ENCODE peak calls at places on chromosomes 2 and 18, in six cellular contexts. N is CD8-positive, alpha-beta T cell; R is caudate nucleus; E is H9; A is heart left ventricle; P is aorta. W is an unnamed sample.

GRCh38 chr2:101616411-101616810 is 81.1 kb upstream of the MAP4K4 start:
- DNase-seq in E (no peak), N (no peak), R (peak), P (no peak), A (peak), W (no peak)

GRCh38 chr2:176324862-176325261 is 55.6 kb downstream of the MTX2 start:
- DNase-seq in A (no peak), N (no peak), E (no peak), P (no peak), R (no peak), W (no peak)

GRCh38 chr2:134676960-134677359 is 41.8 kb downstream of the TMEM163 start:
- DNase-seq in P (no peak), R (no peak), E (no peak), N (peak), A (no peak), W (no peak)

GRCh38 chr2:11286749-11287148 is 57.7 kb downstream of the ROCK2 start:
- DNase-seq in P (no peak), A (no peak), N (no peak), E (no peak), R (no peak), W (no peak)

GRCh38 chr2:150981826-150982225 is 279.8 kb downstream of the RBM43 start:
- DNase-seq in E (no peak), R (no peak), A (no peak), N (no peak), P (no peak), W (no peak)

GRCh38 chr2:218402911-218403411 is 3.3 kb downstream of the CTDSP1 start:
- DNase-seq in P (no peak), R (no peak), E (no peak), A (no peak), N (no peak), W (no peak)

GRCh38 chr2:108129636-108130035 is 110.1 kb upstream of the SULT1C3 start:
- DNase-seq in P (no peak), N (no peak), R (no peak), A (no peak), E (no peak), W (no peak)

GRCh38 chr18:46754661-46755292 is 2.1 kb downstream of the ST8SIA5 start:
- DNase-seq in N (no peak), A (no peak), R (no peak), E (peak), P (no peak), W (no peak)

GRCh38 chr2:163852616-163853015 is 116.8 kb upstream of the FIGN start:
- DNase-seq in N (no peak), R (no peak), A (no peak), P (no peak), E (no peak), W (no peak)

GRCh38 chr2:111227716-111228141 is 107.0 kb downstream of the BCL2L11 start:
- DNase-seq in E (peak), A (no peak), N (no peak), P (no peak), R (no peak), W (no peak)

GRCh38 chr2:203908344-203909185 is 28.0 kb upstream of the ICOS start:
- DNase-seq in A (no peak), E (no peak), N (no peak), P (no peak), R (no peak), W (peak)

GRCh38 chr2:203905661-203906060 is 30.9 kb upstream of the ICOS start:
- DNase-seq in N (no peak), A (no peak), E (no peak), P (no peak), R (no peak), W (no peak)

GRCh38 chr2:203913947-203914346 is 22.6 kb upstream of the ICOS start:
- DNase-seq in P (no peak), N (no peak), E (peak), R (no peak), A (no peak), W (no peak)

GRCh38 chr2:203909946-203910476 is 26.6 kb upstream of the ICOS start:
- DNase-seq in P (no peak), N (no peak), A (no peak), E (no peak), R (no peak), W (no peak)

GRCh38 chr2:203909192-203909945 is 27.2 kb upstream of the ICOS start:
- DNase-seq in E (no peak), N (no peak), R (no peak), P (no peak), A (no peak), W (peak)
- H3K27ac ChIP-seq in E (no peak), N (no peak), R (peak), P (no peak), A (peak), W (peak)

GRCh38 chr2:38037757-38038615 is 38.0 kb downstream of the CYP1B1 start:
- DNase-seq in N (no peak), E (peak), R (no peak), A (no peak), P (no peak), W (peak)

GRCh38 chr2:38037325-38037724 is 38.6 kb downstream of the CYP1B1 start:
- DNase-seq in P (no peak), E (no peak), A (no peak), N (no peak), R (no peak), W (no peak)

GRCh38 chr2:38039511-38039910 is 36.4 kb downstream of the CYP1B1 start:
- DNase-seq in E (no peak), A (no peak), P (no peak), R (no peak), N (no peak), W (no peak)

GRCh38 chr2:38039111-38039510 is 36.8 kb downstream of the CYP1B1 start:
- DNase-seq in E (no peak), N (no peak), R (no peak), A (no peak), P (no peak), W (no peak)

DNA sequence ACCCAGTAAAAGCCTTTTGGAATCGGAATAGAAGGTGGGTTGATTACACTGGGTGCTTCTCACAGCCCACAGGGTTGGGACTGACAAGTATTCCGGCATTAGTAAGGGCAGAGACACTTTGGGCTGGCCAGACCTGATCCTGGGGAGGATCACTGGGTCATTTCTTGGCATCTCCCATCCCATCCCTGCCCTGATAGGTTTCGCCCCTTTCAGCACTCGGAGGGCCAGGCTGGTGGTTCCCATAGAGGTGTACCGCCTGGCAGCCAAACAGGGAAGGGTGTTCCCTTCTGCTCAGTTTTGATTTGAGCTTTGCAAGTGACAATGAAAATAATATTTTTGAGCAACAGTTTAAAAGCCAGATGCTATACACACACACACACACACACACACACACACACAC is 37.3 kb downstream of the CYP1B1 start:
- DNase-seq in N (no peak), E (no peak), R (no peak), P (no peak), A (no peak), W (no peak)
- H3K27ac ChIP-seq in N (no peak), E (no peak), R (no peak), P (no peak), A (peak), W (no peak)

DNA sequence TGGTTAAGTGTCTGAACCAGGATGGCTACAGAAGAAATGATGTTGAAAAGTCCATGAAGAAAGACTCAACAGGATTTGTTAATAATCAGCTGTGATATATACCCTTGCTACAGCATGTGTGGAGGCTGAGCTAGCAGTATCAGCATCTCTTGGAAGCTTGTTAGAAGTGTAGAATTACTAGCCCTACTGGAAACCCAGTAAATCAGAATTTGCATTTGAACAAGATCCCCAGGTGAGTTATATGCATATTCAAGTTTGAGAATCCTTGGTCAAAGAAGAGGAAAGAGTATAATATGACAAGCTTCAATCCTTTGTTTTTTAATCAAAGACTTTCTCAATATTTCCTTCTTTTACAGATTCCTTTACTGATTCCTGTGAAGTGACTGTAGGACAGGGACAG is 109.0 kb upstream of the KCNJ3 start:
- DNase-seq in N (no peak), E (no peak), P (no peak), A (no peak), R (no peak), W (no peak)
- H3K27ac ChIP-seq in N (no peak), E (peak), P (no peak), A (no peak), R (no peak), W (no peak)

DNA sequence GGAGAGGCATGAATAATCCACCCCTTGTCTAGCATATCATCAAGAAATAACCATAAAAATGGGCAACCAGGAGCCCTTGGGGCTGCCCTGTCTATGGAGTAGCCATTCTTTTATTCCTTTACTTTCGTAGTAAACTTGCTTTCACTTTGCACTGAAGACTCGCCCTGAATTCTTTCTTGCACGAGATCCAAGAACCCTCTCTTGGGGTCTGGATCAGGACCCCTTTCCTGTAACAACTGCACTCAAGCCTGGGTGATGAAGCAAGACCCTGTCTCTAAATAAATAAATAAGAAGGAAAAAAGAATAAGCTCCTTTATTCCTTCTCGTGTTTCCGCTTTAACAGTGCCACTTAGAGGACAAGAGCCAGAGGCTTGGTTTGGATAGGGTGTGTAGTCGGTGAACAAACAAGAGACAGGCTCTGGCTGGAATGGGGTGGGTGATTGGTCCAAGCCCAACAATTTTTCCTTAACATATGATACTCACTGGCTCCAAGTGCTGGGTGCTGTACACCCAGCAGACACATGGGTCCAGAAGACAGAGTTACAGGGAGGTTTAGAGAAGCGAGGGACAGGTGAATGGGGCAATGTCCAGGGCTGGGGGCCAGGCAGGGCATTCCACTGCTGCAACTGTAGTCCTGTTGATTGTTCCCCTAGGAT is 77.6 kb downstream of the NCAPH start:
- DNase-seq in R (no peak), N (no peak), E (no peak), A (no peak), P (no peak), W (peak)
- H3K27ac ChIP-seq in R (no peak), N (no peak), E (no peak), A (peak), P (no peak), W (peak)